ENCODE peak calls at places on chromosomes 4 and X, in six cellular contexts. One of them, this sample, is unnamed.

GRCh38 chr4:153364061-153364460 is 19.6 kb downstream of the MND1 start:
- DNase-seq in tibial nerve: no peak
- DNase-seq in WERI-Rb-1: no peak
- DNase-seq in tibial artery: no peak
- DNase-seq in mammary epithelial cell: no peak
- DNase-seq in PC-3: no peak
- DNase-seq in this sample: no peak

GRCh38 chrX:123773258-123773978 is 40.6 kb upstream of the THOC2 start:
- DNase-seq in tibial nerve: no peak
- DNase-seq in WERI-Rb-1: no peak
- DNase-seq in tibial artery: no peak
- DNase-seq in mammary epithelial cell: peak; percentile 32
- DNase-seq in PC-3: no peak
- DNase-seq in this sample: no peak

GRCh38 chr4:7793186-7793585 is 146.5 kb downstream of the AFAP1 start:
- DNase-seq in tibial nerve: no peak
- DNase-seq in WERI-Rb-1: no peak
- DNase-seq in tibial artery: no peak
- DNase-seq in mammary epithelial cell: no peak
- DNase-seq in PC-3: no peak
- DNase-seq in this sample: no peak

GRCh38 chr4:73396993-73397972 is 6.8 kb upstream of the ALB start:
- DNase-seq in tibial nerve: no peak
- DNase-seq in WERI-Rb-1: no peak
- DNase-seq in tibial artery: no peak
- DNase-seq in mammary epithelial cell: no peak
- DNase-seq in PC-3: no peak
- DNase-seq in this sample: no peak

GRCh38 chr4:109046549-109047171 is 255.8 kb downstream of the COL25A1 start:
- DNase-seq in tibial nerve: no peak
- DNase-seq in WERI-Rb-1: no peak
- DNase-seq in tibial artery: no peak
- DNase-seq in mammary epithelial cell: no peak
- DNase-seq in PC-3: no peak
- DNase-seq in this sample: no peak

GRCh38 chrX:106649523-106650428 is 38.0 kb downstream of the RADX start:
- DNase-seq in tibial nerve: no peak
- DNase-seq in WERI-Rb-1: no peak
- DNase-seq in tibial artery: no peak
- DNase-seq in mammary epithelial cell: no peak
- DNase-seq in PC-3: no peak
- DNase-seq in this sample: no peak

GRCh38 chrX:5780821-5781220 is 447.8 kb downstream of the NLGN4X start:
- DNase-seq in tibial nerve: no peak
- DNase-seq in WERI-Rb-1: no peak
- DNase-seq in tibial artery: no peak
- DNase-seq in mammary epithelial cell: no peak
- DNase-seq in PC-3: no peak
- DNase-seq in this sample: no peak

GRCh38 chrX:96182366-96182765 is 502.3 kb upstream of the DIAPH2 start:
- DNase-seq in tibial nerve: no peak
- DNase-seq in WERI-Rb-1: peak; percentile 17
- DNase-seq in tibial artery: no peak
- DNase-seq in mammary epithelial cell: peak; percentile 8
- DNase-seq in PC-3: peak; percentile 69
- DNase-seq in this sample: no peak

GRCh38 chr4:42371306-42372063 is 25.8 kb upstream of the SHISA3 start:
- DNase-seq in tibial nerve: no peak
- DNase-seq in WERI-Rb-1: peak; percentile 19
- DNase-seq in tibial artery: no peak
- DNase-seq in mammary epithelial cell: peak; percentile 9
- DNase-seq in PC-3: peak; percentile 77
- DNase-seq in this sample: no peak

GRCh38 chr4:84887824-84888223 is 78.7 kb downstream of the WDFY3 start:
- DNase-seq in tibial nerve: no peak
- DNase-seq in WERI-Rb-1: no peak
- DNase-seq in tibial artery: no peak
- DNase-seq in mammary epithelial cell: peak; percentile 18
- DNase-seq in PC-3: peak; percentile 66
- DNase-seq in this sample: no peak

GRCh38 chr4:104302731-104303130 is 192.0 kb downstream of the CXXC4 start:
- DNase-seq in tibial nerve: no peak
- DNase-seq in WERI-Rb-1: no peak
- DNase-seq in tibial artery: no peak
- DNase-seq in mammary epithelial cell: no peak
- DNase-seq in PC-3: no peak
- DNase-seq in this sample: no peak

GRCh38 chr4:114012749-114013148 is 33.3 kb upstream of the ARSJ start:
- DNase-seq in tibial nerve: no peak
- DNase-seq in WERI-Rb-1: no peak
- DNase-seq in tibial artery: no peak
- DNase-seq in mammary epithelial cell: no peak
- DNase-seq in PC-3: peak; percentile 15
- DNase-seq in this sample: no peak

GRCh38 chr4:19381068-19381467 is 870.6 kb upstream of the SLIT2 start:
- DNase-seq in tibial nerve: no peak
- DNase-seq in WERI-Rb-1: no peak
- DNase-seq in tibial artery: no peak
- DNase-seq in mammary epithelial cell: peak; percentile 52
- DNase-seq in PC-3: peak; percentile 81
- DNase-seq in this sample: no peak

GRCh38 chr4:110977554-110977953 is 354.7 kb upstream of the PITX2 start:
- DNase-seq in tibial nerve: no peak
- DNase-seq in WERI-Rb-1: no peak
- DNase-seq in tibial artery: no peak
- DNase-seq in mammary epithelial cell: no peak
- DNase-seq in PC-3: no peak
- DNase-seq in this sample: no peak

GRCh38 chr4:107894138-107894603 is 37.2 kb upstream of the CYP2U1 start:
- DNase-seq in tibial nerve: no peak
- DNase-seq in WERI-Rb-1: no peak
- DNase-seq in tibial artery: no peak
- DNase-seq in mammary epithelial cell: no peak
- DNase-seq in PC-3: no peak
- DNase-seq in this sample: no peak

GRCh38 chrX:134631404-134632346 is 26.6 kb downstream of the PLAC1 start:
- DNase-seq in tibial nerve: no peak
- DNase-seq in WERI-Rb-1: peak; percentile 47
- DNase-seq in tibial artery: no peak
- DNase-seq in mammary epithelial cell: no peak
- DNase-seq in PC-3: no peak
- DNase-seq in this sample: peak; percentile 72

GRCh38 chr4:7610062-7610670 is 175.4 kb upstream of the PSAPL1 start:
- DNase-seq in tibial nerve: no peak
- DNase-seq in WERI-Rb-1: no peak
- DNase-seq in tibial artery: no peak
- DNase-seq in mammary epithelial cell: no peak
- DNase-seq in PC-3: no peak
- DNase-seq in this sample: no peak

DNA sequence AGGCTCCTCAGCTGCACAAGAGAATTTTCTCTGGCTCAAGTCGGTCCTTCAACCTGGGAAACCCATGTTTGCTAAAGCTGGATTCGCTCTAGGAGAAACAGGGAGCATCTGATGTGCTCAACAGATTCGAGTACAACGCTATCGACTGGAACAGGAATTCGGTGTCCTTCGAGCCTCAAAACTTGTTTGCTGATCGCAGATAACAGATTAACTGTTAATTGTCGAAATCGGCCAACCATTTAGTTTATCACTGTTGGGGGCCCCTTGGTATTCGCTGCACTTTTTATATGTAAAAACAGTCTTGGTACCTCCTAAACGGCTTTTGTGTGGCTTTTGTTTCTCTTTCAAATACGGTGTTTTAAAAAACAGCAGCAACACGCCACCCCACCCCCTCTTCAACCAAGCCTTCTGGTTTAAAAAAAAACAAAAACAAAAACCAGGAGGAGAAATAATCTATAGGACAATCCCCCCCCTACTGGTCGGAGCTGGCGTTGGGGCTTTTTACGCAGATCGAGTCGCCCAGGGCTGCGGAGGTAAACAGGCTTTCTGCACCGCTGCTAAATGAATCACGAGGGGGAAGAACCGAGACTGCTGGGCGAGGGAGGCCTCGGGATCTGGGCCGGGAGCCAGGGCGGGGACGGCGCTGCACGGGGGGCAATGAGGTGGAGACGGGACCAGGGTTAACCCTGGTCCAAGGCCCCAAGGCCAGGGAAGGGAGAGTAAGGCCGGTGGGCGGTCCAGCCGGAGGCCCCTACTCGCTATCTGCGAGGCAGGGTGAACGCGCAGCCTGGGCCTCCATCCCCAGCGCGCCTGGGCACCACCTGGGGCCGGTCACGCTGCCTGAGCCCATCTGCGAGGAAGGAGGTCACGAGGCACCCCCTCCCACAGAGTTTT is 71.7 kb upstream of the BCOR start:
- DNase-seq in tibial nerve: no peak
- DNase-seq in WERI-Rb-1: peak; percentile 80
- DNase-seq in tibial artery: peak; percentile 70
- DNase-seq in mammary epithelial cell: no peak
- DNase-seq in PC-3: peak; percentile 85
- DNase-seq in this sample: peak; percentile 73
- H3K27ac ChIP-seq in tibial nerve: no peak overlapping the region
- H3K27ac ChIP-seq in WERI-Rb-1: peak overlapping the region; percentile 96
- H3K27ac ChIP-seq in tibial artery: no peak overlapping the region
- H3K27ac ChIP-seq in mammary epithelial cell: no peak overlapping the region
- H3K27ac ChIP-seq in PC-3: no peak overlapping the region
- H3K27ac ChIP-seq in this sample: peak overlapping the region; percentile 93

DNA sequence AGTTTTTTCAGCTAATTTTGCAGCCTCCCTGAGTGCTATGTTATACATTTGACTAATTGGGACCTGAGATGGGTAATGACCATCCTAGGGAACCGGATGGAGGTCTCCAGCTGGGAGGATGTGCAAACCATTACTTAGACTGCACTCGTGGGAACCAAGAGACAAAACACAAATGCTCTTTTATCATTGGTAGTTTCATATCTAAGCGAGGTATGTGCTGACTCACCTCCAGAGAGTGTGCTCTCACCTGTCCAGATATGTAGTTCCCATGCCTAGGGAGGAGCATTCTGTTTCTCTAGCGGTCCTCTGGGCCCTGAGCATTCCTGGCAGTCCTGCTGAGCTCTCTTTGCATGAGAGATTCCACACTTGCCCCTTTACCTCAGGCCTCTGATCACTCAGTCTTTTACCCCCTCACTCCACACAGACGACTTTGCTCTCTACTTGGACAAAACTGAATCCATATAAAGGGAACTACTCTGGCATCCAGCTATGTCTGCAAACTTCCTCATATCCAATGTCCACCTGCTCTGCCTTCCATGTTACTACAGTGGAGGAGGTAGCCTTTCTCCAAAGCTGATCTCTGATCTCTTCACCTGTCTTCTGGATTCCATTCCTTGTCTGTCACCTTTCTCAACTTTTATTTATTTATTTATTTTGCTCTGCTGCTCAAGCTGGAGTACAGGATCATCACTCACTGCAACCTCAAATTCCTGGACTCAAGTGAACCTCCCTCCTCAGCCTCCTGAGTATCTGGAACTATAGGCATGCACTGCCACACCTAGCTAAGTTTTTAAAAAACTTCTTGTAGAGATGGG is 88.4 kb downstream of the LRP2BP start:
- DNase-seq in tibial nerve: no peak
- DNase-seq in WERI-Rb-1: no peak
- DNase-seq in tibial artery: no peak
- DNase-seq in mammary epithelial cell: peak; percentile 92
- DNase-seq in PC-3: peak; percentile 66
- DNase-seq in this sample: no peak
- H3K27ac ChIP-seq in tibial nerve: no peak overlapping the region
- H3K27ac ChIP-seq in WERI-Rb-1: no peak overlapping the region
- H3K27ac ChIP-seq in tibial artery: no peak overlapping the region
- H3K27ac ChIP-seq in mammary epithelial cell: peak overlapping the region; percentile 100
- H3K27ac ChIP-seq in PC-3: peak overlapping the region; percentile 90
- H3K27ac ChIP-seq in this sample: no peak overlapping the region

DNA sequence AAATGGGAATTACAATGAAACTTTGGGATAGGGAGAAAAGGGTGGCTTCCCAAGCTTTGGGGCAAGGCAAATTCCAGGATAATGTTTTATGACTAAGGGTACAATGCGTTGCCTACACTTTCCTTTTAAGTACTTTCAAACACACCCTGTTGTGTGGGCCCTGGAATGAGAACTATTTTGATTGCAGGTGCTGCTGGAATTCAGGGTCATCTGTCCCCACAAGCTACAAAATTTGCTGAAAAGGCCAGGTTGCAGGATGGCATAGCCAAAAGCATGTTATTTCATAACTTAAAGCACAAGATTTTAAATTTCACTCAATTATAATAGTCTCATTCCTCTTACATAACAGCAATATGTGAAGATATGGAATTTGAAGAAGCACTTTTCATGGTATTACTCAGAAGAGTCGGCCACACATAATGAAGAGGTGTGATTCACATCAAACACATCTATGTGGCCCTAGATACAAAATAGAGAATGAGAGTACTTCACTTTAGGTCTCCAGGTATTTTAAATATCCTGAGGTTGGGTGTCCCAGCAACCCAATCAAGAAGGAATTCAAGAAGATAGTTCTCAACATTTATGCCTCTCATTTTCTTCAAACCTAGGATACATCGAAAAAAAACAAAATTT is 89.3 kb downstream of the APBB2 start:
- DNase-seq in tibial nerve: no peak
- DNase-seq in WERI-Rb-1: no peak
- DNase-seq in tibial artery: no peak
- DNase-seq in mammary epithelial cell: peak; percentile 63
- DNase-seq in PC-3: no peak
- DNase-seq in this sample: no peak
- H3K27ac ChIP-seq in tibial nerve: no peak overlapping the region
- H3K27ac ChIP-seq in WERI-Rb-1: no peak overlapping the region
- H3K27ac ChIP-seq in tibial artery: peak overlapping the region; percentile 51
- H3K27ac ChIP-seq in mammary epithelial cell: peak overlapping the region; percentile 96
- H3K27ac ChIP-seq in PC-3: no peak overlapping the region
- H3K27ac ChIP-seq in this sample: no peak overlapping the region

GRCh38 chr4:138047290-138047689 is 194.9 kb downstream of the SLC7A11 start:
- DNase-seq in tibial nerve: no peak
- DNase-seq in WERI-Rb-1: no peak
- DNase-seq in tibial artery: no peak
- DNase-seq in mammary epithelial cell: no peak
- DNase-seq in PC-3: no peak
- DNase-seq in this sample: no peak

GRCh38 chr4:138049350-138049749 is 192.8 kb downstream of the SLC7A11 start:
- DNase-seq in tibial nerve: no peak
- DNase-seq in WERI-Rb-1: no peak
- DNase-seq in tibial artery: no peak
- DNase-seq in mammary epithelial cell: no peak
- DNase-seq in PC-3: peak; percentile 9
- DNase-seq in this sample: no peak

GRCh38 chr4:138051157-138051556 is 191.0 kb downstream of the SLC7A11 start:
- DNase-seq in tibial nerve: no peak
- DNase-seq in WERI-Rb-1: no peak
- DNase-seq in tibial artery: no peak
- DNase-seq in mammary epithelial cell: no peak
- DNase-seq in PC-3: peak; percentile 6
- DNase-seq in this sample: no peak

GRCh38 chr4:138053601-138054322 is 188.4 kb downstream of the SLC7A11 start:
- DNase-seq in tibial nerve: no peak
- DNase-seq in WERI-Rb-1: no peak
- DNase-seq in tibial artery: no peak
- DNase-seq in mammary epithelial cell: peak; percentile 85
- DNase-seq in PC-3: peak; percentile 81
- DNase-seq in this sample: peak; percentile 74

DNA sequence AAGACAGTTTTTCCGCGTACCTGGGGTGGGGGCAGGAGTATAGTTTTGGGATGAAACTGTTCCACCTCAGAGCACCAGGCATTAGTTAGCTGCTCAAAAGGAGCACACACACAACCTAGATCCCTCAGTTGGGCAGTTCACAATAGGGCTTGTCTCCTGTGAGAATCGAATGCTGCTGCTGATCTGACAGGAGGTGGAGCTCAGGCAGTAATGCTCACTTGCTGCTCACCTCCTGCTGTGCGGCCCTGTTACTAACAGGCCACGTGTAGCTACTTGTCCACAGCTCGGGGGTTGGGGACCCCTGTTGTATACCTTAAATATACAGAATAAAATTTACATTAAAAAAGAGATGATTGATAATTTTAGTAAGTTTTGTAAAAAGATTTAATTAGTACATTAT is 191.5 kb downstream of the SLC7A11 start:
- DNase-seq in tibial nerve: no peak
- DNase-seq in WERI-Rb-1: peak; percentile 63
- DNase-seq in tibial artery: no peak
- DNase-seq in mammary epithelial cell: no peak
- DNase-seq in PC-3: no peak
- DNase-seq in this sample: no peak
- H3K27ac ChIP-seq in tibial nerve: no peak overlapping the region
- H3K27ac ChIP-seq in WERI-Rb-1: no peak overlapping the region
- H3K27ac ChIP-seq in tibial artery: no peak overlapping the region
- H3K27ac ChIP-seq in mammary epithelial cell: no peak overlapping the region
- H3K27ac ChIP-seq in PC-3: no peak overlapping the region
- H3K27ac ChIP-seq in this sample: no peak overlapping the region

This sample was measured in uterus.